ENCODE peak calls at places on chromosomes 3 and 15, in ten cellular contexts. L is activated B cell treated with CpG ODN at 0.5 μM for 24 hours; P is OCI-LY7; X is NCI-H748 treated with DMSO at 0.1 percent for 48 hours; V is NAMALWA; T is putamen; I is RPMI7951; O is IMR-90; G is effector memory CD8-positive, alpha-beta T cell; A is cardiac muscle cell. R is an unnamed sample.

GRCh38 chr3:45507820-45508317 is 86.7 kb upstream of the LIMD1 start:
- DNase-seq in X (no peak), T (no peak), P (no peak), L (no peak), V (no peak), G (no peak), I (peak), O (peak), A (peak), R (no peak)

GRCh38 chr15:62067448-62068044 is 769 bp downstream of the C2CD4A start:
- DNase-seq in T (no peak), V (no peak), I (no peak), G (no peak), L (no peak), X (no peak), A (peak), P (no peak), O (no peak), R (no peak)

GRCh38 chr15:62606376-62607164 is 436.0 kb upstream of the TPM1 start:
- DNase-seq in A (peak), O (peak), I (peak), T (no peak), P (no peak), L (no peak), V (no peak), X (no peak), G (no peak), R (no peak)

GRCh38 chr3:127065561-127066270 is 82.8 kb downstream of the PLXNA1 start:
- DNase-seq in P (no peak), I (peak), V (no peak), O (no peak), X (no peak), G (no peak), L (no peak), T (no peak), A (peak), R (no peak)

GRCh38 chr15:92947071-92947730 is 47.1 kb downstream of the CHD2 start:
- DNase-seq in L (no peak), A (no peak), I (no peak), X (no peak), P (no peak), V (no peak), O (no peak), T (no peak), G (no peak), R (peak)

GRCh38 chr15:64180235-64180824 is 17.5 kb upstream of the PPIB start:
- DNase-seq in I (no peak), T (peak), V (no peak), O (no peak), P (no peak), L (peak), A (no peak), X (no peak), G (no peak), R (no peak)

GRCh38 chr3:178152010-178152409 is 384.2 kb upstream of the KCNMB2 start:
- DNase-seq in G (no peak), P (no peak), L (no peak), O (no peak), T (peak), V (peak), I (no peak), A (peak), X (no peak), R (no peak)

GRCh38 chr3:69941037-69941436 is 58.5 kb upstream of the SAMMSON start:
- DNase-seq in I (no peak), X (no peak), L (no peak), O (peak), A (no peak), P (no peak), V (no peak), G (no peak), T (no peak), R (no peak)

GRCh38 chr15:90889313-90889730 is 5.0 kb downstream of the FES start:
- DNase-seq in I (no peak), V (peak), P (no peak), T (no peak), A (no peak), L (no peak), X (no peak), G (peak), O (no peak), R (no peak)

GRCh38 chr3:55333923-55334322 is 153.2 kb downstream of the WNT5A start:
- DNase-seq in V (no peak), X (no peak), T (no peak), O (peak), I (peak), P (no peak), G (no peak), L (no peak), A (peak), R (no peak)

GRCh38 chr3:129822679-129823078 is 70.8 kb downstream of the TMCC1 start:
- DNase-seq in T (no peak), G (no peak), V (no peak), A (peak), X (no peak), P (no peak), L (no peak), I (no peak), O (peak), R (peak)

GRCh38 chr3:122642935-122643334 is 37.7 kb upstream of the PARP14 start:
- DNase-seq in P (no peak), I (peak), T (no peak), G (no peak), A (no peak), X (no peak), L (no peak), O (no peak), V (no peak), R (no peak)

GRCh38 chr15:93417156-93418077 is 328.4 kb upstream of the RGMA start:
- DNase-seq in P (no peak), A (no peak), L (no peak), I (no peak), O (no peak), V (no peak), G (no peak), X (no peak), T (no peak), R (no peak)